ENCODE peak calls at places on chromosomes 2 and 18, in seven cellular contexts. One of them, this sample, is unnamed.

GRCh38 chr2:36530983-36531354 is 67.0 kb downstream of the FEZ2 start:
- DNase-seq in neural progenitor cell: no peak
- DNase-seq in HCT116: no peak
- DNase-seq in fibroblast of lung: peak; percentile 33
- DNase-seq in astrocyte: no peak
- DNase-seq in IMR-90: peak; percentile 57
- DNase-seq in DND-41: no peak
- DNase-seq in this sample: no peak

GRCh38 chr2:24490674-24491625 is at the start of gene NCOA1:
- DNase-seq in fibroblast of lung: peak; percentile 89
- DNase-seq in DND-41: peak; percentile 93
- DNase-seq in astrocyte: peak; percentile 79
- DNase-seq in neural progenitor cell: peak; percentile 94
- DNase-seq in HCT116: peak; percentile 75
- DNase-seq in IMR-90: peak; percentile 85
- DNase-seq in this sample: peak; percentile 94

GRCh38 chr18:53911200-53911599 is 313.3 kb downstream of the MBD2 start:
- DNase-seq in astrocyte: no peak
- DNase-seq in IMR-90: no peak
- DNase-seq in DND-41: no peak
- DNase-seq in HCT116: no peak
- DNase-seq in fibroblast of lung: no peak
- DNase-seq in neural progenitor cell: no peak
- DNase-seq in this sample: no peak

GRCh38 chr2:9744256-9745004 is 98.8 kb upstream of the TAF1B start:
- DNase-seq in HCT116: no peak
- DNase-seq in astrocyte: no peak
- DNase-seq in IMR-90: no peak
- DNase-seq in DND-41: no peak
- DNase-seq in fibroblast of lung: no peak
- DNase-seq in neural progenitor cell: no peak
- DNase-seq in this sample: no peak

GRCh38 chr2:226915846-226916360 is 80.0 kb downstream of the RHBDD1 start:
- DNase-seq in DND-41: no peak
- DNase-seq in IMR-90: peak; percentile 90
- DNase-seq in HCT116: no peak
- DNase-seq in fibroblast of lung: peak; percentile 63
- DNase-seq in astrocyte: peak; percentile 62
- DNase-seq in neural progenitor cell: no peak
- DNase-seq in this sample: no peak

GRCh38 chr2:58479557-58480120 is 238.5 kb upstream of the FANCL start:
- DNase-seq in IMR-90: no peak
- DNase-seq in astrocyte: no peak
- DNase-seq in neural progenitor cell: peak; percentile 5
- DNase-seq in HCT116: no peak
- DNase-seq in fibroblast of lung: no peak
- DNase-seq in DND-41: no peak
- DNase-seq in this sample: no peak

GRCh38 chr2:165203689-165204559 is at the start of gene SCN3A:
- DNase-seq in HCT116: peak; percentile 24
- DNase-seq in DND-41: peak; percentile 56
- DNase-seq in astrocyte: peak; percentile 33
- DNase-seq in neural progenitor cell: peak; percentile 67
- DNase-seq in fibroblast of lung: peak; percentile 47
- DNase-seq in IMR-90: peak; percentile 45
- DNase-seq in this sample: peak; percentile 64

GRCh38 chr2:70903641-70904340 is 31.9 kb upstream of the ATP6V1B1 start:
- DNase-seq in neural progenitor cell: peak; percentile 62
- DNase-seq in IMR-90: no peak
- DNase-seq in HCT116: no peak
- DNase-seq in astrocyte: no peak
- DNase-seq in fibroblast of lung: no peak
- DNase-seq in DND-41: no peak
- DNase-seq in this sample: no peak

GRCh38 chr2:162716122-162716521 is 122.4 kb downstream of the KCNH7 start:
- DNase-seq in astrocyte: no peak
- DNase-seq in neural progenitor cell: no peak
- DNase-seq in fibroblast of lung: no peak
- DNase-seq in IMR-90: no peak
- DNase-seq in HCT116: no peak
- DNase-seq in DND-41: no peak
- DNase-seq in this sample: no peak

GRCh38 chr2:206603269-206603668 is 39.0 kb upstream of the FAM237A start:
- DNase-seq in HCT116: no peak
- DNase-seq in neural progenitor cell: no peak
- DNase-seq in DND-41: no peak
- DNase-seq in fibroblast of lung: no peak
- DNase-seq in astrocyte: no peak
- DNase-seq in IMR-90: no peak
- DNase-seq in this sample: no peak

GRCh38 chr2:199230091-199230490 is 227.6 kb downstream of the SATB2 start:
- DNase-seq in IMR-90: peak; percentile 7
- DNase-seq in DND-41: no peak
- DNase-seq in neural progenitor cell: no peak
- DNase-seq in fibroblast of lung: no peak
- DNase-seq in HCT116: no peak
- DNase-seq in astrocyte: peak; percentile 48
- DNase-seq in this sample: no peak

GRCh38 chr2:2018713-2019410 is 274.5 kb upstream of the PXDN start:
- DNase-seq in astrocyte: no peak
- DNase-seq in IMR-90: no peak
- DNase-seq in DND-41: no peak
- DNase-seq in HCT116: no peak
- DNase-seq in fibroblast of lung: no peak
- DNase-seq in neural progenitor cell: no peak
- DNase-seq in this sample: no peak

GRCh38 chr2:95077893-95078603 is 43.6 kb downstream of the MRPS5 start:
- DNase-seq in fibroblast of lung: no peak
- DNase-seq in neural progenitor cell: no peak
- DNase-seq in IMR-90: no peak
- DNase-seq in astrocyte: no peak
- DNase-seq in HCT116: no peak
- DNase-seq in DND-41: no peak
- DNase-seq in this sample: no peak

GRCh38 chr2:26612522-26613240 is 28.5 kb downstream of the CIB4 start:
- DNase-seq in fibroblast of lung: no peak
- DNase-seq in neural progenitor cell: no peak
- DNase-seq in HCT116: no peak
- DNase-seq in astrocyte: no peak
- DNase-seq in DND-41: no peak
- DNase-seq in IMR-90: no peak
- DNase-seq in this sample: no peak

GRCh38 chr2:238854699-238855111 is 6.8 kb downstream of the TWIST2 start:
- DNase-seq in DND-41: no peak
- DNase-seq in IMR-90: no peak
- DNase-seq in neural progenitor cell: no peak
- DNase-seq in astrocyte: no peak
- DNase-seq in fibroblast of lung: no peak
- DNase-seq in HCT116: no peak
- DNase-seq in this sample: no peak

GRCh38 chr2:180258041-180258537 is 251.0 kb upstream of the CWC22 start:
- DNase-seq in neural progenitor cell: no peak
- DNase-seq in IMR-90: no peak
- DNase-seq in DND-41: no peak
- DNase-seq in HCT116: no peak
- DNase-seq in astrocyte: no peak
- DNase-seq in fibroblast of lung: no peak
- DNase-seq in this sample: no peak

GRCh38 chr2:9004338-9005204 is 1.1 kb upstream of the MBOAT2 start:
- DNase-seq in neural progenitor cell: no peak
- DNase-seq in IMR-90: peak; percentile 36
- DNase-seq in astrocyte: peak; percentile 74
- DNase-seq in fibroblast of lung: no peak
- DNase-seq in DND-41: no peak
- DNase-seq in HCT116: no peak
- DNase-seq in this sample: no peak

GRCh38 chr18:25621682-25622081 is 269.7 kb upstream of the ZNF521 start:
- DNase-seq in astrocyte: no peak
- DNase-seq in neural progenitor cell: no peak
- DNase-seq in fibroblast of lung: no peak
- DNase-seq in DND-41: no peak
- DNase-seq in IMR-90: no peak
- DNase-seq in HCT116: no peak
- DNase-seq in this sample: no peak

GRCh38 chr18:76981388-76981968 is 151.1 kb downstream of the MBP start:
- DNase-seq in neural progenitor cell: no peak
- DNase-seq in astrocyte: no peak
- DNase-seq in HCT116: no peak
- DNase-seq in fibroblast of lung: peak; percentile 15
- DNase-seq in IMR-90: peak; percentile 7
- DNase-seq in DND-41: no peak
- DNase-seq in this sample: no peak
- H2AFZ ChIP-seq in neural progenitor cell: no peak overlapping the region
- H2AFZ ChIP-seq in astrocyte: no peak overlapping the region
- H2AFZ ChIP-seq in HCT116: no peak overlapping the region
- H2AFZ ChIP-seq in fibroblast of lung: no peak overlapping the region
- H2AFZ ChIP-seq in IMR-90: no peak overlapping the region
- H2AFZ ChIP-seq in DND-41: no peak overlapping the region
- H2AFZ ChIP-seq in this sample: no peak overlapping the region

GRCh38 chr2:196514641-196515040 is 124.9 kb upstream of the CCDC150 start:
- DNase-seq in astrocyte: no peak
- DNase-seq in neural progenitor cell: no peak
- DNase-seq in DND-41: no peak
- DNase-seq in IMR-90: no peak
- DNase-seq in fibroblast of lung: no peak
- DNase-seq in HCT116: no peak
- DNase-seq in this sample: no peak
- H3K4me3 ChIP-seq in astrocyte: no peak overlapping the region
- H3K4me3 ChIP-seq in neural progenitor cell: no peak overlapping the region
- H3K4me3 ChIP-seq in DND-41: no peak overlapping the region
- H3K4me3 ChIP-seq in IMR-90: no peak overlapping the region
- H3K4me3 ChIP-seq in fibroblast of lung: no peak overlapping the region
- H3K4me3 ChIP-seq in HCT116: no peak overlapping the region
- H3K4me3 ChIP-seq in this sample: no peak overlapping the region

GRCh38 chr18:59996370-59996966 is 96.7 kb downstream of the PMAIP1 start:
- DNase-seq in neural progenitor cell: peak; percentile 54
- DNase-seq in HCT116: peak; percentile 59
- DNase-seq in astrocyte: peak; percentile 20
- DNase-seq in DND-41: peak; percentile 64
- DNase-seq in IMR-90: peak; percentile 57
- DNase-seq in fibroblast of lung: peak; percentile 71
- DNase-seq in this sample: peak; percentile 75
- TF ChIP-seq CTCF in neural progenitor cell: peak; percentile 84
- TF ChIP-seq CTCF in HCT116: peak; percentile 85
- TF ChIP-seq CTCF in astrocyte: peak; percentile 91
- TF ChIP-seq CTCF in DND-41: peak; percentile 85
- TF ChIP-seq CTCF in IMR-90: peak; percentile 73
- TF ChIP-seq CTCF in fibroblast of lung: peak; percentile 89
- TF ChIP-seq CTCF in this sample: peak; percentile 83

DNA sequence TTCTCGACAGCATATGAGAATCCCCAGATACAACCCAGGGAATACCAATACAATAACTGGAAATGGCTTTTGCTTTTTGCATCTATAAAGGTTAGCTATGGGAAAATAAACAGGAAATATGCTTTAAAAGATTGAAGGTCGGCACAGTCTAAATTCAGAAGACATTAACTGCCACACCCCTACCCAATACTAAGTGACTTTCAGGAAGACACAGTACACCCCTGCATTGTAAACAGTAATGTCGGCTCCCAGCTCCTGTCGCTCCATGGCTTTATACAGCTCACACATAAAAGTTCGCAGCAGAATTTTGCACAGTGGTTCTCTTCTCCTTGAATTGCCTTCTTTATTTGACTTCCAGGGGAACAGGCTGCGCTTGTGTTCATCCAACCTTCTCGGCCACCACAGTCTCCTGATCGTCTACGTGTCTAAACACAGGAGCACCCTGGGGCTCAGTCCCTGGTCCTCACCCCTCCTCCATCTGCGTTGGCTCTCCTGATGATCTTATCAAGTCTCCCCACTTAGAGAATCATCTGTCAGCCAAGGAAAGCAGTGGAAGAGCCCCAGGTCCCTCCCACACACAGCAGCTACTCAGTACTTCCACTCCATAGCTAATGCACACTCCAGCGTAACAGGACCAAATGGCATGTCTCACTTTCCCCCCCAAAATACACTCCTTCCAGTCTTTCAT is 22.7 kb downstream of the CYB5A start:
- DNase-seq in neural progenitor cell: no peak
- DNase-seq in astrocyte: no peak
- DNase-seq in IMR-90: no peak
- DNase-seq in DND-41: no peak
- DNase-seq in HCT116: no peak
- DNase-seq in fibroblast of lung: no peak
- DNase-seq in this sample: no peak
- H2AFZ ChIP-seq in neural progenitor cell: no peak overlapping the region
- H2AFZ ChIP-seq in astrocyte: no peak overlapping the region
- H2AFZ ChIP-seq in IMR-90: no peak overlapping the region
- H2AFZ ChIP-seq in DND-41: no peak overlapping the region
- H2AFZ ChIP-seq in HCT116: no peak overlapping the region
- H2AFZ ChIP-seq in fibroblast of lung: no peak overlapping the region
- H2AFZ ChIP-seq in this sample: no peak overlapping the region